ENCODE peak calls at places on chromosomes 3 and 15, in nine cellular contexts. S is left lung; X is progenitor cell of endocrine pancreas; U is RWPE1; Z is T1000; Q is SJSA1; Y is AG20443; N is activated CD4-positive, alpha-beta T cell treated with anti-CD3 and anti-CD28 coated beads, Interleukin-2, amount 50 U/mL, for 1 hour; K is HCEC 1CT. H is an unnamed sample.

GRCh38 chr15:31343831-31344230 is 17.2 kb downstream of the KLF13 start:
- DNase-seq in S (no peak), X (no peak), U (no peak), Z (no peak), Q (no peak), Y (no peak), N (no peak), K (no peak), H (no peak)

GRCh38 chr3:129824926-129825541 is 68.5 kb downstream of the TMCC1 start:
- DNase-seq in S (no peak), X (peak), U (peak), Z (no peak), Q (peak), Y (peak), N (peak), K (peak), H (no peak)

GRCh38 chr15:99614749-99615288 is 49.0 kb downstream of the MEF2A start:
- DNase-seq in S (no peak), X (no peak), U (no peak), Z (no peak), Q (no peak), Y (no peak), N (no peak), K (no peak), H (no peak)

GRCh38 chr15:36921484-36922091 is 178.8 kb downstream of the MEIS2 start:
- DNase-seq in S (no peak), X (no peak), U (no peak), Z (no peak), Q (no peak), Y (no peak), N (no peak), K (no peak), H (no peak)

GRCh38 chr3:180684807-180685206 is 5.5 kb upstream of the CCDC39 start:
- DNase-seq in S (peak), X (no peak), U (no peak), Z (no peak), Q (no peak), Y (no peak), N (no peak), K (no peak), H (no peak)

GRCh38 chr3:103791786-103792515 is 1357.1 kb downstream of the ZPLD1 start:
- DNase-seq in S (no peak), X (no peak), U (no peak), Z (no peak), Q (no peak), Y (no peak), N (no peak), K (no peak), H (no peak)

GRCh38 chr3:100992086-100993033 is 861 bp downstream of the ABI3BP start:
- DNase-seq in S (no peak), X (no peak), U (no peak), Z (no peak), Q (no peak), Y (peak), N (no peak), K (peak), H (no peak)

GRCh38 chr3:170634663-170635096 is 48.8 kb upstream of the SLC7A14 start:
- DNase-seq in S (no peak), X (no peak), U (no peak), Z (no peak), Q (no peak), Y (no peak), N (no peak), K (no peak), H (no peak)

GRCh38 chr3:14687360-14687759 is 12.4 kb downstream of the C3orf20 start:
- DNase-seq in S (no peak), X (no peak), U (no peak), Z (no peak), Q (no peak), Y (peak), N (no peak), K (no peak), H (no peak)

GRCh38 chr3:194206375-194206774 is 70.4 kb downstream of the HES1 start:
- DNase-seq in S (peak), X (no peak), U (no peak), Z (no peak), Q (no peak), Y (peak), N (no peak), K (no peak), H (no peak)

GRCh38 chr3:40044487-40044886 is 235.1 kb downstream of the MYRIP start:
- DNase-seq in S (no peak), X (no peak), U (peak), Z (peak), Q (no peak), Y (peak), N (no peak), K (peak), H (peak)

GRCh38 chr3:1068985-1069384 is 23.8 kb upstream of the CNTN6 start:
- DNase-seq in S (no peak), X (no peak), U (no peak), Z (no peak), Q (no peak), Y (no peak), N (no peak), K (no peak), H (no peak)

GRCh38 chr3:46935168-46935858 is 41.2 kb downstream of the CCDC12 start:
- DNase-seq in S (no peak), X (no peak), U (peak), Z (peak), Q (peak), Y (peak), N (no peak), K (peak), H (peak)

GRCh38 chr3:38573606-38574005 is 75.9 kb downstream of the SCN5A start:
- DNase-seq in S (no peak), X (peak), U (no peak), Z (no peak), Q (peak), Y (no peak), N (no peak), K (no peak), H (no peak)

GRCh38 chr3:124428372-124429128 is 301.7 kb upstream of the UMPS start:
- DNase-seq in S (no peak), X (no peak), U (no peak), Z (no peak), Q (no peak), Y (peak), N (no peak), K (no peak), H (no peak)

GRCh38 chr3:125245521-125245920 is 33.0 kb upstream of the SLC12A8 start:
- DNase-seq in S (no peak), X (no peak), U (no peak), Z (no peak), Q (no peak), Y (no peak), N (no peak), K (peak), H (no peak)

GRCh38 chr15:89338036-89338435 is 3.4 kb upstream of the POLG start:
- DNase-seq in S (no peak), X (no peak), U (no peak), Z (no peak), Q (no peak), Y (no peak), N (no peak), K (no peak), H (no peak)

GRCh38 chr3:129535075-129535474 is 6.6 kb downstream of the RHO start:
- DNase-seq in S (no peak), X (no peak), U (no peak), Z (no peak), Q (no peak), Y (no peak), N (no peak), K (no peak), H (no peak)

GRCh38 chr15:101543926-101544490 is 54.5 kb upstream of the PCSK6 start:
- DNase-seq in S (no peak), X (no peak), U (no peak), Z (no peak), Q (no peak), Y (no peak), N (no peak), K (no peak), H (no peak)